ENCODE peak calls at places on chromosome 9, in five cellular contexts. J is fibroblast of lung; C is neural progenitor cell; I is CD8-positive, alpha-beta T cell; M is stomach. E is an unnamed sample.
A peak's percentile ranks its signal among the peaks of the same experiment; 100 is the strongest.

GRCh38 chr9:121278535-121279169 is 10.7 kb downstream of the GSN start:
- DNase-seq in I (no peak), C (peak; percentile 67), M (peak; percentile 58), J (peak; percentile 96), E (peak; percentile 99)

GRCh38 chr9:105503873-105504272 is 54.1 kb upstream of the FKTN start:
- DNase-seq in J (peak; percentile 31), C (no peak), I (no peak), M (no peak), E (no peak)

GRCh38 chr9:82105729-82106128 is 117.2 kb downstream of the SPATA31D1 start:
- DNase-seq in M (peak; percentile 57), J (no peak), I (no peak), C (no peak), E (no peak)

GRCh38 chr9:29939559-29939958 is 2366.3 kb upstream of the C9orf72 start:
- DNase-seq in C (no peak), I (no peak), M (no peak), J (no peak), E (no peak)

GRCh38 chr9:93229636-93230035 is 45.7 kb downstream of the WNK2 start:
- DNase-seq in J (no peak), M (no peak), C (no peak), I (no peak), E (no peak)

GRCh38 chr9:35748239-35748857 is 680 bp downstream of the GBA2 start:
- DNase-seq in C (no peak), M (no peak), I (no peak), J (no peak), E (no peak)

GRCh38 chr9:12775963-12776774 is 1.3 kb downstream of the LURAP1L start:
- DNase-seq in I (no peak), M (peak; percentile 82), C (peak; percentile 74), J (peak; percentile 95), E (peak; percentile 88)

GRCh38 chr9:114671605-114672004 is 10.4 kb downstream of the TEX48 start:
- DNase-seq in C (no peak), J (no peak), M (peak; percentile 61), I (no peak), E (peak; percentile 61)

GRCh38 chr9:19290103-19290502 is 59.6 kb downstream of the DENND4C start:
- DNase-seq in C (no peak), I (no peak), J (no peak), M (no peak), E (no peak)

GRCh38 chr9:89154651-89155336 is 23.8 kb downstream of the SHC3 start:
- DNase-seq in J (peak; percentile 92), M (no peak), C (no peak), I (no peak), E (peak; percentile 88)

GRCh38 chr9:83622814-83623633 is at the start of gene IDNK:
- DNase-seq in I (peak; percentile 50), M (peak; percentile 66), C (peak; percentile 85), J (peak; percentile 51), E (peak; percentile 54)

GRCh38 chr9:90069107-90069506 is 464.3 kb downstream of the GADD45G start:
- DNase-seq in I (no peak), C (no peak), M (no peak), J (no peak), E (no peak)

GRCh38 chr9:102362463-102363138 is 624.2 kb upstream of the GRIN3A start:
- DNase-seq in I (no peak), J (no peak), M (no peak), C (peak; percentile 1), E (no peak)

GRCh38 chr9:125683486-125683885 is 23.5 kb downstream of the MAPKAP1 start:
- DNase-seq in C (no peak), I (no peak), J (peak; percentile 43), M (no peak), E (peak; percentile 28)

GRCh38 chr9:137458194-137459146 is 664 bp downstream of the NSMF start:
- DNase-seq in I (no peak), M (no peak), C (peak; percentile 42), J (no peak), E (peak; percentile 40)

GRCh38 chr9:125142560-125143376 is 560 bp downstream of the SCAI start:
- DNase-seq in I (peak; percentile 3), M (no peak), C (peak; percentile 46), J (no peak), E (no peak)

GRCh38 chr9:20314981-20315380 is 307.3 kb downstream of the MLLT3 start:
- DNase-seq in J (no peak), M (no peak), I (no peak), C (no peak), E (no peak)

GRCh38 chr9:21883642-21884041 is 81.2 kb downstream of the MTAP start:
- DNase-seq in M (no peak), J (no peak), C (no peak), I (peak; percentile 1), E (no peak)

GRCh38 chr9:134889386-134890214 is 9.0 kb downstream of the FCN2 start:
- DNase-seq in C (no peak), M (no peak), J (no peak), I (no peak), E (no peak)

GRCh38 chr9:109640232-109641078 is 139.5 kb upstream of the PALM2AKAP2 start:
- DNase-seq in M (peak; percentile 36), J (peak; percentile 39), C (peak; percentile 90), I (no peak), E (peak; percentile 62)

GRCh38 chr9:19138084-19138483 is 10.8 kb upstream of the PLIN2 start:
- DNase-seq in C (no peak), M (no peak), J (no peak), I (no peak), E (peak; percentile 13)

GRCh38 chr9:88006511-88007290 is 32.4 kb upstream of the CDK20 start:
- DNase-seq in M (no peak), I (no peak), J (no peak), C (no peak), E (no peak)

GRCh38 chr9:88007291-88007650 is 32.9 kb upstream of the CDK20 start:
- DNase-seq in I (no peak), C (no peak), J (no peak), M (no peak), E (peak; percentile 3)

GRCh38 chr9:88013051-88013450 is 38.7 kb upstream of the CDK20 start:
- DNase-seq in C (peak; percentile 24), J (no peak), I (no peak), M (no peak), E (no peak)

GRCh38 chr9:88013607-88014006 is 39.3 kb upstream of the CDK20 start:
- DNase-seq in C (no peak), M (no peak), I (no peak), J (no peak), E (no peak)

DNA sequence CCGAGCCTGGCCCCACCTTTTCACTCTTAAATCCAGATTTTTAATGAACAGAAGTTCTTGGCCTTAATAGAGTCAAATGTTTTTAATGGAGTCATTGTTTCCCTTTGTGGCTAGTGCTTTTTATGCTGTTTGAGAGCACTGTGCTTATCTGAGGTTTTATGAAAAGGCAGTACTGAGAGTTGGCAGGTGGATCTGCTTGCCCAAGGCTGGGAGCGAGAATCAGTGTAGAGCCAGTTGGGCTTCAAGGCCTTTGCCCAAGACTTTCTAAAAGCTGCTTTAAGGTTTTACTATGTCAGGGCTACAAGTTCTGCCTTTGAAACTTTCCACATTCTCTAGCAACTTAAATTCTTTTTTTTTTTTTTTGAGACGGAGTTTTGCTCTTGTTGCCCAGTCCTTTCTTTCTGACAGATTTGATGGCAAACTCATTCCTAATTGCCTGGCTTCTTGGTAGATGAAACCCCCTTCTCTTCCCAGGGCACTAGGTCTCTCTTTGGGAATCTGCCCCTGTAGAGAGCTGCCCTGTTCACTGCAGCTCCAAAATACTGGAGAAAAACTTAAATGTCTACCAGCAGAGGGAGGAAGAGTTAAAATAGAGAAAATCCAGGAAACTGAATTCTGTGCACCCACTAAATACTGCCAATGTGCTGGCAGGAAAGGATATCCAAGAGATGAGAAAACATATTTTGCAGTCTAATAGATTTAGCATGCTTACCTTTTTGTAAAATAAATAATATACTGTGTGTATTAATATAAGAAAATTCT is 36.9 kb upstream of the CDK20 start:
- DNase-seq in I (no peak), M (no peak), C (peak; percentile 21), J (peak; percentile 32), E (no peak)
- TF ChIP-seq CTCF in I (no peak), M (no peak), C (peak; percentile 51), J (peak; percentile 41), E (peak; percentile 26)

GRCh38 chr9:5592231-5592630 is 36.7 kb upstream of the RIC1 start:
- DNase-seq in C (no peak), M (no peak), I (no peak), J (no peak), E (no peak)

GRCh38 chr9:5596173-5596572 is 32.7 kb upstream of the RIC1 start:
- DNase-seq in M (no peak), I (no peak), C (no peak), J (no peak), E (no peak)

GRCh38 chr9:5592904-5593303 is 36.0 kb upstream of the RIC1 start:
- DNase-seq in C (no peak), I (no peak), J (no peak), M (no peak), E (no peak)

GRCh38 chr9:5593904-5594303 is 35.0 kb upstream of the RIC1 start:
- DNase-seq in M (no peak), I (no peak), C (no peak), J (no peak), E (no peak)
- H3K4me3 ChIP-seq in M (no peak overlapping the region), I (no peak overlapping the region), C (no peak overlapping the region), J (no peak overlapping the region), E (no peak overlapping the region)

GRCh38 chr9:128341435-128341849 is 1.1 kb downstream of the SLC27A4 start:
- DNase-seq in J (peak; percentile 67), I (peak; percentile 47), M (peak; percentile 72), C (peak; percentile 81), E (peak; percentile 60)

GRCh38 chr9:128343855-128344254 is 3.5 kb downstream of the SLC27A4 start:
- DNase-seq in J (no peak), M (no peak), I (no peak), C (no peak), E (no peak)

GRCh38 chr9:128342971-128343680 is 2.8 kb downstream of the SLC27A4 start:
- DNase-seq in J (no peak), C (no peak), I (no peak), M (no peak), E (no peak)

GRCh38 chr9:128349125-128349524 is 8.8 kb downstream of the SLC27A4 start:
- DNase-seq in C (no peak), M (no peak), J (no peak), I (no peak), E (no peak)

GRCh38 chr9:128344931-128345605 is 4.7 kb downstream of the SLC27A4 start:
- DNase-seq in J (no peak), M (no peak), I (no peak), C (no peak), E (no peak)
- TF ChIP-seq CTCF in J (no peak), M (no peak), I (no peak), C (no peak), E (no peak)

DNA sequence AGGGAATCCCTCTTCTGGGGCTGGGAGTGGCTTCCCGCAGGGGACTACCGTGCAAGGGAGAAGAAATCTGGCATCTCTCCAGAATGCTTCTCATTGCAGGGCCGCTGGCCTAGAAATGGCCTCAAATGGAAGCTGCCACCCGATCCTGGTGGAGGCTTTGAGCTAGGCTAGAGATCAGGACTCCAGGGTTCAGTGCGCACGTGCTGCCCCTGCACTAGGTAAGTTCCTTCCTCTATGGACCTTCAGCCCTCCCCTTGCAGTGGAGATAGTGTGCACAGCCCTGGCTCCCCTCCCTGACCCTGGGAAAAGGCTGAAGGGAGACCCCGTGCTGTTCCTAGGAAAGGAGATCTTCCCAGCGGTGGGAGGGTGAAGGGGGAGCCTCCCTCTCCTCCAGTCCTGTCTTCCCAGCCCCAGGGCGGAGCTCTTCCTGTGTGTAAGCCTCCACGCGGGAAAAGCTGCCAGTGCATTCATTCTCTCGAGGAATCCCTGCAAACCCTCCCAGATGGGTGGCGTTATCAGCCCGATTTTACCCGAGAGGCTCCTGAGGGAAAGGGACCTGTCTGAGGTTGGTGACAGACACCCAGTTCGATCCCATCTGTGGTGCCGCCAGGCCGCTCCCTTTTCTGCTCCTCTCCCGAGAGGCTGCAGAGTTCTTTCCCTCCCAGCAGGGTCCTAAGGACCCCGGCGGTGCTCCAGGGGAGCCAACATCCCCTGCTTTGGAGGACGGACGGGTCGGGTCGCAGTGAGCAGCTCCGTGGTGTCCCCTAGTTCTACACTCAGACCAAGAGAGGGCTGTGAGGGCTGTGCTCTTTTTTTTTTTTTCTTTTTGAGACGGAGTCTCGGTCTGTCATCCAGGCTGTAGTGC is 1.4 kb upstream of the CERCAM start:
- DNase-seq in I (no peak), C (peak; percentile 22), J (peak; percentile 45), M (no peak), E (no peak)
- H3K4me3 ChIP-seq in I (peak overlapping the region; percentile 61), C (no peak overlapping the region), J (no peak overlapping the region), M (peak overlapping the region; percentile 96), E (no peak overlapping the region)

E was measured in astrocyte of the spinal cord.